ENCODE peak calls at places on chromosome 18, in six cellular contexts. One of them, this sample, is unnamed.

GRCh38 chr18:59516356-59517155 is 157.5 kb upstream of the LMAN1 start:
- DNase-seq in mesothelial cell of epicardium: no peak
- DNase-seq in stomach: no peak
- DNase-seq in dorsolateral prefrontal cortex: no peak
- DNase-seq in cardiac fibroblast: peak
- DNase-seq in heart left ventricle: peak
- DNase-seq in this sample: no peak

GRCh38 chr18:48534364-48534763 is 4.5 kb upstream of the CTIF start:
- DNase-seq in stomach: no peak
- DNase-seq in cardiac fibroblast: peak
- DNase-seq in mesothelial cell of epicardium: no peak
- DNase-seq in dorsolateral prefrontal cortex: no peak
- DNase-seq in heart left ventricle: no peak
- DNase-seq in this sample: no peak

GRCh38 chr18:427005-427404 is 73.5 kb downstream of the COLEC12 start:
- DNase-seq in cardiac fibroblast: peak
- DNase-seq in dorsolateral prefrontal cortex: no peak
- DNase-seq in heart left ventricle: peak
- DNase-seq in mesothelial cell of epicardium: no peak
- DNase-seq in stomach: no peak
- DNase-seq in this sample: no peak

GRCh38 chr18:27861539-27861938 is 315.4 kb downstream of the CDH2 start:
- DNase-seq in heart left ventricle: no peak
- DNase-seq in mesothelial cell of epicardium: no peak
- DNase-seq in dorsolateral prefrontal cortex: no peak
- DNase-seq in cardiac fibroblast: no peak
- DNase-seq in stomach: no peak
- DNase-seq in this sample: no peak

GRCh38 chr18:8847900-8848299 is 142.5 kb downstream of the MTCL1 start:
- DNase-seq in dorsolateral prefrontal cortex: no peak
- DNase-seq in mesothelial cell of epicardium: no peak
- DNase-seq in heart left ventricle: peak
- DNase-seq in stomach: no peak
- DNase-seq in cardiac fibroblast: no peak
- DNase-seq in this sample: no peak

GRCh38 chr18:57674891-57675290 is 53.3 kb upstream of the NARS1 start:
- DNase-seq in cardiac fibroblast: no peak
- DNase-seq in heart left ventricle: no peak
- DNase-seq in mesothelial cell of epicardium: no peak
- DNase-seq in dorsolateral prefrontal cortex: no peak
- DNase-seq in stomach: no peak
- DNase-seq in this sample: no peak

GRCh38 chr18:34695300-34695699 is 14.8 kb upstream of the DTNA start:
- DNase-seq in dorsolateral prefrontal cortex: no peak
- DNase-seq in stomach: no peak
- DNase-seq in cardiac fibroblast: no peak
- DNase-seq in mesothelial cell of epicardium: no peak
- DNase-seq in heart left ventricle: no peak
- DNase-seq in this sample: no peak

GRCh38 chr18:8248576-8248975 is 360.7 kb upstream of the RAB12 start:
- DNase-seq in dorsolateral prefrontal cortex: no peak
- DNase-seq in stomach: no peak
- DNase-seq in mesothelial cell of epicardium: no peak
- DNase-seq in cardiac fibroblast: no peak
- DNase-seq in heart left ventricle: no peak
- DNase-seq in this sample: no peak

GRCh38 chr18:45084207-45084606 is 403.5 kb downstream of the SETBP1 start:
- DNase-seq in cardiac fibroblast: no peak
- DNase-seq in mesothelial cell of epicardium: no peak
- DNase-seq in stomach: no peak
- DNase-seq in heart left ventricle: no peak
- DNase-seq in dorsolateral prefrontal cortex: no peak
- DNase-seq in this sample: no peak

GRCh38 chr18:60053747-60054304 is 154.0 kb downstream of the PMAIP1 start:
- DNase-seq in dorsolateral prefrontal cortex: no peak
- DNase-seq in heart left ventricle: no peak
- DNase-seq in mesothelial cell of epicardium: no peak
- DNase-seq in cardiac fibroblast: peak
- DNase-seq in stomach: no peak
- DNase-seq in this sample: no peak

GRCh38 chr18:65755616-65756015 is 4.8 kb downstream of the CDH7 start:
- DNase-seq in heart left ventricle: no peak
- DNase-seq in cardiac fibroblast: no peak
- DNase-seq in dorsolateral prefrontal cortex: no peak
- DNase-seq in stomach: no peak
- DNase-seq in mesothelial cell of epicardium: no peak
- DNase-seq in this sample: no peak

GRCh38 chr18:12838178-12838634 is 45.8 kb downstream of the PTPN2 start:
- DNase-seq in heart left ventricle: no peak
- DNase-seq in mesothelial cell of epicardium: no peak
- DNase-seq in cardiac fibroblast: peak
- DNase-seq in dorsolateral prefrontal cortex: no peak
- DNase-seq in stomach: peak
- DNase-seq in this sample: no peak

GRCh38 chr18:37343542-37343851 is 222.1 kb downstream of the CELF4 start:
- DNase-seq in stomach: no peak
- DNase-seq in dorsolateral prefrontal cortex: no peak
- DNase-seq in cardiac fibroblast: no peak
- DNase-seq in heart left ventricle: no peak
- DNase-seq in mesothelial cell of epicardium: no peak
- DNase-seq in this sample: no peak

GRCh38 chr18:41324020-41324791 is 630.8 kb upstream of the PIK3C3 start:
- DNase-seq in stomach: no peak
- DNase-seq in mesothelial cell of epicardium: no peak
- DNase-seq in dorsolateral prefrontal cortex: no peak
- DNase-seq in cardiac fibroblast: peak
- DNase-seq in heart left ventricle: no peak
- DNase-seq in this sample: no peak

GRCh38 chr18:12287684-12288405 is 20.2 kb upstream of the TUBB6 start:
- DNase-seq in stomach: peak
- DNase-seq in mesothelial cell of epicardium: peak
- DNase-seq in cardiac fibroblast: peak
- DNase-seq in heart left ventricle: peak
- DNase-seq in dorsolateral prefrontal cortex: no peak
- DNase-seq in this sample: no peak

GRCh38 chr18:28078298-28078697 is 98.6 kb downstream of the CDH2 start:
- DNase-seq in dorsolateral prefrontal cortex: no peak
- DNase-seq in cardiac fibroblast: no peak
- DNase-seq in mesothelial cell of epicardium: no peak
- DNase-seq in heart left ventricle: no peak
- DNase-seq in stomach: no peak
- DNase-seq in this sample: no peak

GRCh38 chr18:32470136-32470712 is 458 bp downstream of the GAREM1 start:
- DNase-seq in cardiac fibroblast: peak
- DNase-seq in heart left ventricle: peak
- DNase-seq in mesothelial cell of epicardium: peak
- DNase-seq in dorsolateral prefrontal cortex: no peak
- DNase-seq in stomach: peak
- DNase-seq in this sample: peak

GRCh38 chr18:61435064-61435652 is 101.9 kb downstream of the CDH20 start:
- DNase-seq in mesothelial cell of epicardium: no peak
- DNase-seq in stomach: no peak
- DNase-seq in dorsolateral prefrontal cortex: no peak
- DNase-seq in cardiac fibroblast: peak
- DNase-seq in heart left ventricle: no peak
- DNase-seq in this sample: no peak

GRCh38 chr18:9094307-9095226 is 7.9 kb upstream of the NDUFV2 start:
- DNase-seq in dorsolateral prefrontal cortex: no peak
- DNase-seq in heart left ventricle: no peak
- DNase-seq in mesothelial cell of epicardium: no peak
- DNase-seq in stomach: no peak
- DNase-seq in cardiac fibroblast: peak
- DNase-seq in this sample: no peak

GRCh38 chr18:54712758-54713157 is 115.5 kb upstream of the RAB27B start:
- DNase-seq in stomach: no peak
- DNase-seq in cardiac fibroblast: no peak
- DNase-seq in dorsolateral prefrontal cortex: no peak
- DNase-seq in heart left ventricle: no peak
- DNase-seq in mesothelial cell of epicardium: no peak
- DNase-seq in this sample: no peak

GRCh38 chr18:54716586-54716985 is 111.7 kb upstream of the RAB27B start:
- DNase-seq in cardiac fibroblast: no peak
- DNase-seq in heart left ventricle: no peak
- DNase-seq in dorsolateral prefrontal cortex: no peak
- DNase-seq in stomach: peak
- DNase-seq in mesothelial cell of epicardium: no peak
- DNase-seq in this sample: no peak

GRCh38 chr18:54713386-54713785 is 114.9 kb upstream of the RAB27B start:
- DNase-seq in heart left ventricle: no peak
- DNase-seq in dorsolateral prefrontal cortex: no peak
- DNase-seq in cardiac fibroblast: no peak
- DNase-seq in stomach: no peak
- DNase-seq in mesothelial cell of epicardium: no peak
- DNase-seq in this sample: no peak

GRCh38 chr18:54710519-54711281 is 117.6 kb upstream of the RAB27B start:
- DNase-seq in dorsolateral prefrontal cortex: no peak
- DNase-seq in mesothelial cell of epicardium: no peak
- DNase-seq in stomach: no peak
- DNase-seq in cardiac fibroblast: no peak
- DNase-seq in heart left ventricle: no peak
- DNase-seq in this sample: no peak

DNA sequence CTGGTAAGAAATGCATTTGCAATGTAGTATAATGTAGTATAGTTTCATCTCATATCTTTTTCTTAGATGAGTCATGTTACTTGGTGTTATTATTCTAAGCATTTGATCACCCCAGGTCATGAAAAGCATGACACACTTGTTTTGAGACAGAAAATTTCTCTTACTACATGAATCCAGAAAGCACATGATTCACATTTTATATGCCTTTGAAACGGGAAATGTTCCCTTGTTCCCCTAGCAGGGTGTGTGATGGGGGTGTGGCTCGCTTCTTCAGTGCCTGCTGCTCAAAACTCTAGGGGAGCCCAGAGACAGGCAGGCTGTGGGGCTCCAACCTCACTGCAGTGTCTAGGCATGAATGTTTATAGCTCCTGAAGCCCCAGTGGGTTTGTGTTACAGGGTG is 116.0 kb upstream of the RAB27B start:
- DNase-seq in cardiac fibroblast: peak
- DNase-seq in heart left ventricle: no peak
- DNase-seq in stomach: no peak
- DNase-seq in dorsolateral prefrontal cortex: no peak
- DNase-seq in mesothelial cell of epicardium: no peak
- DNase-seq in this sample: no peak
- TF ChIP-seq CTCF in cardiac fibroblast: no peak
- TF ChIP-seq CTCF in heart left ventricle: no peak
- TF ChIP-seq CTCF in stomach: no peak
- TF ChIP-seq CTCF in dorsolateral prefrontal cortex: no peak
- TF ChIP-seq CTCF in mesothelial cell of epicardium: no peak
- TF ChIP-seq CTCF in this sample: no peak

DNA sequence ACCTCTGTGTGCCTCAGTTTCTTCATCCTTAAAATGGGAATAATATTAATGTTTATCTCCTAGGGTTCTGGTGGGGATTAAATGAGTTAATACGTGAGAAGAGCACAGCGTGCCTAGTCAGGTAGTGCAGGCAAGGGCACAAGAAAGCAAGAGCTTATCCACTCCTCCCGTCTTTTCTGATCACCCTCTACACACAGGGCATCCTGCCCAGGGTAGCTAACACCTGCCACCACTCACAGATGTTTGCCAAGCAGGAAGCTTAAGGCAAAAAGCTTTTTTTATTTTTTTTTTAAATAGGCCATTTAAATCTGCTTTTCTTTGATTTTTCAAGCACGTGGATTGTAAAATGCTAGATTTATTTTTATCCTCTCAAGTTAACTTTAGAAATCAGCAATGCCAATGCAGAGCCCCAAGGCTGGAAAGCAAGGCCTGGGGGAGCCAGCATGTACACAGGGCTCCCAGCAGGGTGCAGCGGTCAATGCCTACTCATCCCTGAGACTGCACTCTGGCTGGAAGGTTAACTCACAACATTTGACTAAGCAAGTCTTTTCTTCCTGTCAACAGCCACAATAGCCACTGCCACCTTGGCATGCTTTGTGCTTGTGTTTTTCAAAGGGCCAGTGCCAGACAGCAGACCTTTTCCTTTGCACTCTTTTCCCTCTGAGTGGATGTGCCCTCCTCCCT is 86.5 kb upstream of the ACAA2 start:
- DNase-seq in cardiac fibroblast: no peak
- DNase-seq in dorsolateral prefrontal cortex: no peak
- DNase-seq in heart left ventricle: no peak
- DNase-seq in stomach: no peak
- DNase-seq in mesothelial cell of epicardium: no peak
- DNase-seq in this sample: no peak
- TF ChIP-seq CTCF in cardiac fibroblast: no peak
- TF ChIP-seq CTCF in dorsolateral prefrontal cortex: no peak
- TF ChIP-seq CTCF in heart left ventricle: no peak
- TF ChIP-seq CTCF in stomach: no peak
- TF ChIP-seq CTCF in mesothelial cell of epicardium: no peak
- TF ChIP-seq CTCF in this sample: peak

GRCh38 chr18:23981369-23981768 is 33.2 kb upstream of the TTC39C start:
- DNase-seq in cardiac fibroblast: no peak
- DNase-seq in mesothelial cell of epicardium: no peak
- DNase-seq in dorsolateral prefrontal cortex: no peak
- DNase-seq in stomach: no peak
- DNase-seq in heart left ventricle: no peak
- DNase-seq in this sample: no peak
- TF ChIP-seq CTCF in cardiac fibroblast: no peak
- TF ChIP-seq CTCF in mesothelial cell of epicardium: no peak
- TF ChIP-seq CTCF in dorsolateral prefrontal cortex: no peak
- TF ChIP-seq CTCF in stomach: no peak
- TF ChIP-seq CTCF in heart left ventricle: no peak
- TF ChIP-seq CTCF in this sample: no peak

GRCh38 chr18:22167091-22167470 is 2.3 kb upstream of the GATA6 start:
- DNase-seq in stomach: no peak
- DNase-seq in dorsolateral prefrontal cortex: no peak
- DNase-seq in heart left ventricle: peak
- DNase-seq in cardiac fibroblast: no peak
- DNase-seq in mesothelial cell of epicardium: peak
- DNase-seq in this sample: peak

GRCh38 chr18:22169011-22169888 is at the start of gene GATA6:
- DNase-seq in dorsolateral prefrontal cortex: no peak
- DNase-seq in heart left ventricle: peak
- DNase-seq in cardiac fibroblast: peak
- DNase-seq in mesothelial cell of epicardium: peak
- DNase-seq in stomach: peak
- DNase-seq in this sample: peak

GRCh38 chr18:22169889-22170420 is 566 bp downstream of the GATA6 start:
- DNase-seq in stomach: no peak
- DNase-seq in dorsolateral prefrontal cortex: no peak
- DNase-seq in heart left ventricle: peak
- DNase-seq in mesothelial cell of epicardium: peak
- DNase-seq in cardiac fibroblast: peak
- DNase-seq in this sample: no peak

GRCh38 chr18:22167471-22168151 is 1.8 kb upstream of the GATA6 start:
- DNase-seq in mesothelial cell of epicardium: peak
- DNase-seq in dorsolateral prefrontal cortex: no peak
- DNase-seq in heart left ventricle: no peak
- DNase-seq in stomach: no peak
- DNase-seq in cardiac fibroblast: peak
- DNase-seq in this sample: peak

DNA sequence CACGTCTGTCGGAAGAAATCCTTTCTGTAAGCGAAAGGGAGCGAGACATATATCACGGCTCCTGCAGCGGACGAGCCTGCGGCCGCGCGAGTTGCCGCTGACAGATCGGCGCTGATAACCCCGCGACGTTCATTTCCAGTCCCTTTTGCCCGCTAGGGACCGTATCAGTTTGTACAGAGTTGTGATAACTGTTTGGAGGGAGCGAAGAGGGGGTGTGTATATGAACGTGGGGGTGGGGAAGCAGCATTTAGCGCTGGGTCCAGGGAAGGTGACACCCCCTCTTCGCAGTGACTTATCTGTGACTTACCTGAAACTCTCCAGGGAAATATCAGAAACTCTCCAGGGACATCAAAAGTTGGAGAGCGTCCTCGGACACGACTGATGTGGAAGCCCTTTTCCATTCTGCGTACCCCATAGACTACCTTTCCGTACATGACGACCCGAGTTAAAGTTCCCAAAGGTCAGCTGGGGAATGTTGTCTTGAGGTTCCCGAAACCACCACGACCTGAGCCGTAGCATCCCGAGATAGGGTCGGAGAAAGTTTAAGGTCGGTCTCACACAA is 948 bp upstream of the GATA6 start:
- DNase-seq in dorsolateral prefrontal cortex: no peak
- DNase-seq in mesothelial cell of epicardium: peak
- DNase-seq in stomach: peak
- DNase-seq in heart left ventricle: no peak
- DNase-seq in cardiac fibroblast: peak
- DNase-seq in this sample: peak
- TF ChIP-seq CTCF in dorsolateral prefrontal cortex: no peak
- TF ChIP-seq CTCF in mesothelial cell of epicardium: no peak
- TF ChIP-seq CTCF in stomach: peak
- TF ChIP-seq CTCF in heart left ventricle: no peak
- TF ChIP-seq CTCF in cardiac fibroblast: no peak
- TF ChIP-seq CTCF in this sample: no peak